ENCODE peak calls at places on chromosomes 1 and 21, in four cellular contexts. I is coronary artery, J is stomach, W is RWPE2. Y is an unnamed sample.
A peak's percentile ranks its signal among the peaks of the same experiment; 100 is the strongest.

GRCh38 chr1:48674641-48675040 is 102.0 kb downstream of the BEND5 start:
- DNase-seq in I (no peak), W (no peak), J (no peak), Y (no peak)

GRCh38 chr21:38223893-38224540 is 32.8 kb upstream of the KCNJ15 start:
- DNase-seq in J (no peak), I (no peak), W (no peak), Y (no peak)

GRCh38 chr1:103284270-103284669 is 175.9 kb upstream of the COL11A1 start:
- DNase-seq in J (no peak), I (no peak), W (no peak), Y (no peak)

GRCh38 chr21:26079376-26079775 is 91.2 kb downstream of the APP start:
- DNase-seq in I (no peak), W (no peak), J (no peak), Y (no peak)

GRCh38 chr1:223161321-223161720 is 18.3 kb upstream of the TLR5 start:
- DNase-seq in J (no peak), I (no peak), W (no peak), Y (no peak)

GRCh38 chr1:91545506-91546300 is 45.1 kb downstream of the CDC7 start:
- DNase-seq in I (no peak), W (no peak), J (no peak), Y (no peak)

GRCh38 chr1:166915941-166916340 is 39.9 kb upstream of the TADA1 start:
- DNase-seq in I (no peak), J (no peak), W (no peak), Y (no peak)

GRCh38 chr1:28640766-28641165 is 2.1 kb downstream of the TAF12 start:
- DNase-seq in I (no peak), J (no peak), W (no peak), Y (no peak)

GRCh38 chr1:230354005-230354404 is 72.1 kb downstream of the PGBD5 start:
- DNase-seq in W (no peak), I (no peak), J (no peak), Y (no peak)

GRCh38 chr1:18479484-18479883 is 1.2 kb upstream of the KLHDC7A start:
- DNase-seq in W (no peak), I (no peak), J (no peak), Y (no peak)

GRCh38 chr1:28835237-28835650 is 23.3 kb downstream of the OPRD1 start:
- DNase-seq in J (no peak), I (no peak), W (no peak), Y (no peak)

GRCh38 chr1:10824821-10825540 is 28.5 kb upstream of the CASZ1 start:
- DNase-seq in J (peak; percentile 58), W (peak; percentile 92), I (no peak), Y (no peak)

GRCh38 chr21:38355992-38356781 is 99.4 kb downstream of the KCNJ15 start:
- DNase-seq in W (no peak), I (peak; percentile 83), J (peak; percentile 84), Y (peak; percentile 87)

GRCh38 chr1:150001415-150001814 is 9.1 kb downstream of the OTUD7B start:
- DNase-seq in W (no peak), J (no peak), I (no peak), Y (no peak)

GRCh38 chr1:11693917-11694316 is 2.4 kb downstream of the DRAXIN start:
- DNase-seq in W (no peak), J (no peak), I (no peak), Y (no peak)

GRCh38 chr1:85975770-85976386 is 180.7 kb downstream of the COL24A1 start:
- DNase-seq in I (no peak), W (no peak), J (no peak), Y (no peak)

GRCh38 chr1:54606096-54606989 is 17.0 kb downstream of the FAM151A start:
- DNase-seq in J (no peak), W (no peak), I (no peak), Y (no peak)

GRCh38 chr1:43861337-43861736 is 72.3 kb upstream of the ARTN start:
- DNase-seq in J (no peak), W (no peak), I (peak; percentile 40), Y (no peak)

GRCh38 chr1:168408531-168409242 is 128.0 kb downstream of the TBX19 start:
- DNase-seq in W (no peak), I (no peak), J (no peak), Y (no peak)

GRCh38 chr1:67170751-67171573 is 4.7 kb downstream of the IL23R start:
- DNase-seq in I (no peak), W (no peak), J (no peak), Y (no peak)

GRCh38 chr1:173206816-173207595 is at the start of gene TNFSF4:
- DNase-seq in I (no peak), J (no peak), W (no peak), Y (no peak)

GRCh38 chr1:236759252-236759859 is 35.7 kb upstream of the MTR start:
- DNase-seq in I (no peak), W (no peak), J (no peak), Y (no peak)

GRCh38 chr21:43679951-43680350 is 20.6 kb downstream of the RRP1B start:
- DNase-seq in J (no peak), W (no peak), I (no peak), Y (no peak)

GRCh38 chr21:17270234-17270633 is 242.6 kb upstream of the CXADR start:
- DNase-seq in J (no peak), I (no peak), W (no peak), Y (no peak)

GRCh38 chr1:75392278-75392677 is 218.6 kb downstream of the SLC44A5 start:
- DNase-seq in I (no peak), W (no peak), J (no peak), Y (no peak)

GRCh38 chr1:75394386-75395139 is 216.4 kb downstream of the SLC44A5 start:
- DNase-seq in I (no peak), J (no peak), W (no peak), Y (no peak)

GRCh38 chr1:75396745-75397144 is 214.2 kb downstream of the SLC44A5 start:
- DNase-seq in J (no peak), I (no peak), W (no peak), Y (no peak)

DNA sequence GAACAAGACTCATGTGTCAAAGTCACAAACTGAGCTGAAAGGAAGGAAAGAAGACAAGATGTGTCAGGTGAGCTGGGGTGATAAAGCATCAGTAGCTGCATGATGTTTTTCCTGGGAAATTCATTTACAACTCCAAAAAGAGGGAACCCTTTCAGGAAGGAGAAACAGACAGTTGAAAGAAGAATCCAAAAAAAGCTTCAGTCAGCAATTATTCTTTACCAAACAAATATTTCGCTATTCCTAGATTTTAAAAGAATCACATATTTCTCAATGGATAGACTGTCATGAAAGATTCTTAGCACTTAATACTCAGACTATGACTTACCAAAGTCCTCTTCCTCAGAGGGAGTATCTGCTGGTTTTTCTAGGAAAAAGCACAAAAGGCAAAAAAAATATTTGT is 214.7 kb downstream of the SLC44A5 start:
- DNase-seq in J (no peak), W (no peak), I (no peak), Y (no peak)
- TF ChIP-seq CTCF in J (no peak), W (no peak), I (no peak), Y (no peak)

GRCh38 chr21:35116777-35117176 is 67.7 kb upstream of the RUNX1 start:
- DNase-seq in I (no peak), W (no peak), J (no peak), Y (no peak)

DNA sequence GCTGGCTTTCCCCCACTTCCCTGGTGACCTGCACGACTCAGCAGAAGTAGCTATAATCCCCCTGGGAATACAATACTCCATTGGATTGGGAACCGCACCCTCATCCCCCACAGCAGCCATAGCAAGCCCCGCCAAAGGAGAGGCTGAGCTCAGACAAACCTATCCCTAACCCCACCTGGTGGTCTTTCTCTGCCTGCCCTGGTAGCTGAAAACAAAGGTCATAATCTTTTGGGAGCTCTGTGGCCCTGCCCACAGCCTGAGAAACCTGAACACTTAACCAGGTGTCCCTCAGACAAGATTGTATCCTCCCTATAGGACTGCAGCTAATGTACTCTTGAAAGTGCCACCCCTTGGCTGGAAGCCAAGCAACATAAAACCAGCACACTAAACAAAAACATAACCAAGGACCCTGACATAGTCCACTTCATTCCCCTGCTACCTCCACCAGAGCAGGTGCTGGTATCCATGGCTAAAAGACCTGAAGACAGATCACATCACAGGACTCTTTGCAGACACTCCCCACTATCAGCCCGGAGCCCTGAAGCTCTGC is 71.6 kb upstream of the RUNX1 start:
- DNase-seq in W (no peak), I (no peak), J (no peak), Y (no peak)
- TF ChIP-seq CTCF in W (no peak), I (no peak), J (no peak), Y (no peak)

GRCh38 chr1:21781971-21782867 is 730 bp downstream of the USP48 start:
- DNase-seq in J (peak; percentile 56), I (no peak), W (no peak), Y (no peak)
- TF ChIP-seq CTCF in J (no peak), I (no peak), W (peak; percentile 64), Y (no peak)

GRCh38 chr1:78652019-78652560 is 2.5 kb downstream of the IFI44 start:
- DNase-seq in I (no peak), J (no peak), W (no peak), Y (no peak)
- TF ChIP-seq CTCF in I (no peak), J (no peak), W (no peak), Y (no peak)

DNA sequence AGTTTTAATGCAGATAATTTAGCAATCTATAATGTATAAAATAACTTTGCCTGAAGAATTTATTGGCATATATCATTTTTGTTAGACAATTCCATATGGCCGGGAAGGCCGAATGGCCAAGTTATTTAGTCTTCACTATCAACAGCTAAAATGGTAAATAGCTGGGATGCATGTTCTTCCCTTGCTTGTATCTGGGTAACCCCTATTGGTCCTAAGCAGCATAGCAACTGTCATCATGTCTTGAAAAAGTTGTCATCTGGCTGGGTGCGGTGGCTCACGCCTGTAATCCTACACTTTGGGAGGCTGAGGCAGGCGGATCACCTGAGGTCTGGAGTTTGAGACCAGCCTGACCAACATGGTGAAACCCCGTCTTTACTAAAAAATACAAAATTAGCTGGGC is 340.0 kb upstream of the DPYD start:
- DNase-seq in J (no peak), W (no peak), I (no peak), Y (no peak)
- TF ChIP-seq CTCF in J (no peak), W (no peak), I (no peak), Y (no peak)